ENCODE peak calls at places on chromosomes 4 and X, in seven cellular contexts. L, E, H, O, W, R and Z are unnamed samples.

GRCh38 chrX:132181364-132181763 is 37.9 kb downstream of the RAP2C start:
- DNase-seq in H (no peak), W (no peak), R (no peak), O (no peak), E (no peak), L (no peak), Z (peak)

GRCh38 chrX:41265615-41266014 is 68.3 kb upstream of the DDX3X start:
- DNase-seq in E (peak), H (peak), R (no peak), O (peak), L (peak), W (no peak), Z (no peak)

GRCh38 chr4:43765514-43765913 is 683.1 kb downstream of the KCTD8 start:
- DNase-seq in H (no peak), R (no peak), W (no peak), O (no peak), E (no peak), L (no peak), Z (no peak)

GRCh38 chr4:8316251-8316771 is 46.8 kb downstream of the HTRA3 start:
- DNase-seq in O (no peak), R (no peak), L (no peak), W (peak), E (no peak), H (no peak), Z (no peak)

GRCh38 chrX:106931831-106932491 is 11.8 kb downstream of the CLDN2 start:
- DNase-seq in R (no peak), O (no peak), E (no peak), L (no peak), W (no peak), H (no peak), Z (no peak)

GRCh38 chrX:16695079-16695676 is 17.3 kb downstream of the CTPS2 start:
- DNase-seq in H (peak), R (no peak), W (peak), L (peak), O (peak), E (peak), Z (peak)

GRCh38 chrX:102546818-102547493 is 30.4 kb upstream of the TMSB15A start:
- DNase-seq in L (peak), E (peak), W (no peak), O (no peak), H (no peak), R (no peak), Z (no peak)

GRCh38 chr4:70531981-70532380 is 13.6 kb downstream of the AMTN start:
- DNase-seq in O (no peak), L (no peak), H (no peak), E (no peak), R (no peak), W (peak), Z (no peak)

GRCh38 chr4:3251691-3252479 is 2.9 kb downstream of the MSANTD1 start:
- DNase-seq in W (no peak), H (no peak), R (no peak), L (no peak), E (no peak), O (no peak), Z (no peak)

GRCh38 chr4:101037938-101038413 is 309.4 kb downstream of the PPP3CA start:
- DNase-seq in L (peak), W (no peak), O (no peak), R (no peak), H (no peak), E (no peak), Z (peak)

GRCh38 chr4:136818811-136819210 is 713.5 kb downstream of the PCDH18 start:
- DNase-seq in O (peak), H (no peak), R (no peak), W (no peak), L (no peak), E (no peak), Z (no peak)

GRCh38 chrX:115408736-115409390 is 119.3 kb downstream of the LUZP4 start:
- DNase-seq in W (no peak), O (no peak), L (no peak), E (no peak), H (no peak), R (no peak), Z (no peak)

GRCh38 chrX:81729269-81729777 is 527.4 kb downstream of the SH3BGRL start:
- DNase-seq in E (no peak), L (no peak), H (no peak), R (no peak), O (no peak), W (no peak), Z (no peak)

GRCh38 chr4:121794505-121795192 is 6.5 kb upstream of the EXOSC9 start:
- DNase-seq in R (no peak), H (no peak), W (peak), O (no peak), E (no peak), L (no peak), Z (no peak)

GRCh38 chr4:126604273-126604867 is 1028.4 kb upstream of the INTU start:
- DNase-seq in O (peak), E (no peak), R (no peak), W (peak), H (no peak), L (no peak), Z (peak)